ENCODE peak calls at places on chromosomes 2 and 18, in eight cellular contexts. G is upper lobe of right lung, V is nephron progenitor cell, F is HFFc6, K is AG09319, A is Calu3, C is cardiac muscle cell, D is spleen. O is an unnamed sample.

GRCh38 chr18:66138642-66139041 is 387.8 kb downstream of the CDH7 start:
- DNase-seq in K (no peak), D (no peak), F (no peak), A (no peak), C (no peak), V (no peak), G (no peak), O (no peak)

GRCh38 chr2:14560686-14561085 is 71.8 kb upstream of the LRATD1 start:
- DNase-seq in G (no peak), C (no peak), D (no peak), F (no peak), K (no peak), A (no peak), V (no peak), O (no peak)

GRCh38 chr2:43405829-43406228 is 179.4 kb upstream of the ZFP36L2 start:
- DNase-seq in D (no peak), F (no peak), K (no peak), V (peak), C (peak), G (no peak), A (no peak), O (no peak)

GRCh38 chr2:88606371-88607030 is 20.8 kb downstream of the EIF2AK3 start:
- DNase-seq in D (no peak), V (no peak), A (no peak), G (no peak), F (no peak), C (no peak), K (no peak), O (no peak)

GRCh38 chr2:10830203-10830602 is 17.6 kb upstream of the PDIA6 start:
- DNase-seq in G (no peak), A (no peak), K (no peak), D (peak), C (no peak), V (no peak), F (no peak), O (no peak)

GRCh38 chr2:225074919-225075681 is 32.8 kb upstream of the DOCK10 start:
- DNase-seq in F (no peak), K (no peak), V (no peak), A (no peak), D (no peak), G (no peak), C (no peak), O (no peak)

GRCh38 chr2:75157435-75157834 is 41.9 kb downstream of the TACR1 start:
- DNase-seq in K (no peak), C (no peak), G (no peak), V (no peak), D (no peak), A (no peak), F (no peak), O (no peak)

GRCh38 chr18:42882146-42882545 is 233.3 kb downstream of the RIT2 start:
- DNase-seq in A (no peak), F (no peak), D (no peak), K (no peak), G (no peak), V (no peak), C (no peak), O (no peak)

GRCh38 chr2:239195318-239195871 is 205.4 kb downstream of the HDAC4 start:
- DNase-seq in V (no peak), C (no peak), A (no peak), G (peak), D (no peak), F (no peak), K (no peak), O (peak)

GRCh38 chr2:101153811-101154210 is 2.6 kb upstream of the TBC1D8 start:
- DNase-seq in K (no peak), A (no peak), G (no peak), F (no peak), V (no peak), C (peak), D (no peak), O (no peak)

GRCh38 chr18:22606563-22607283 is 189.0 kb upstream of the CTAGE1 start:
- DNase-seq in V (peak), K (no peak), C (peak), G (no peak), A (no peak), F (no peak), D (no peak), O (no peak)

GRCh38 chr2:147449323-147450080 is 395.3 kb upstream of the ACVR2A start:
- DNase-seq in D (no peak), F (no peak), V (no peak), K (no peak), C (no peak), G (no peak), A (no peak), O (no peak)

GRCh38 chr18:26487437-26487836 is 60.9 kb downstream of the KCTD1 start:
- DNase-seq in F (no peak), K (no peak), G (no peak), A (peak), D (no peak), C (no peak), V (no peak), O (no peak)

GRCh38 chr18:25726278-25726677 is 364.1 kb downstream of the SS18 start:
- DNase-seq in K (no peak), G (no peak), D (no peak), C (no peak), A (no peak), F (no peak), V (peak), O (peak)

GRCh38 chr2:238287702-238288649 is at the start of gene PER2:
- DNase-seq in F (peak), C (peak), G (peak), V (peak), K (peak), D (peak), A (peak), O (no peak)

GRCh38 chr2:55133467-55134315 is 83.4 kb upstream of the RTN4 start:
- DNase-seq in V (no peak), K (peak), F (no peak), C (no peak), D (no peak), A (peak), G (no peak), O (no peak)

GRCh38 chr2:168326578-168326977 is 79.2 kb upstream of the STK39 start:
- DNase-seq in G (no peak), K (no peak), D (no peak), V (no peak), F (no peak), C (no peak), A (no peak), O (no peak)

GRCh38 chr2:237473474-237474453 is 13.3 kb upstream of the MLPH start:
- DNase-seq in A (no peak), D (no peak), V (no peak), K (no peak), G (peak), C (no peak), F (peak), O (no peak)

GRCh38 chr2:172093416-172094318 is 8.4 kb downstream of the DLX1 start:
- DNase-seq in D (no peak), C (no peak), G (no peak), A (no peak), V (no peak), F (no peak), K (no peak), O (no peak)

GRCh38 chr2:216620806-216621205 is 12.4 kb upstream of the IGFBP2 start:
- DNase-seq in K (no peak), V (no peak), G (no peak), A (no peak), D (no peak), C (no peak), F (no peak), O (peak)

GRCh38 chr2:225999692-226000091 is 600.2 kb downstream of the NYAP2 start:
- DNase-seq in V (no peak), F (no peak), A (no peak), G (no peak), D (no peak), K (no peak), C (no peak), O (no peak)

GRCh38 chr2:78145395-78145996 is 623.3 kb upstream of the LRRTM4 start:
- DNase-seq in K (no peak), G (no peak), A (no peak), F (no peak), D (no peak), V (no peak), C (no peak), O (no peak)

GRCh38 chr2:120238728-120239487 is 13.7 kb upstream of the RALB start:
- DNase-seq in A (peak), C (no peak), F (peak), G (no peak), V (no peak), D (peak), K (no peak), O (no peak)

GRCh38 chr2:85888745-85889647 is at the start of gene ST3GAL5:
- DNase-seq in K (peak), G (peak), V (peak), C (peak), F (peak), D (peak), A (peak), O (peak)

GRCh38 chr2:18966131-18966530 is 376.8 kb upstream of the NT5C1B start:
- DNase-seq in K (peak), C (no peak), D (no peak), G (no peak), F (no peak), V (no peak), A (no peak), O (no peak)

GRCh38 chr2:183162362-183162761 is 38.1 kb downstream of the NUP35 start:
- DNase-seq in A (no peak), D (no peak), G (no peak), V (no peak), F (peak), K (no peak), C (no peak), O (no peak)

GRCh38 chr18:48441405-48441881 is 32.3 kb upstream of the ZBTB7C start:
- DNase-seq in F (no peak), C (peak), G (no peak), A (no peak), D (no peak), K (no peak), V (peak), O (no peak)

GRCh38 chr2:22215517-22215916 is 1091.7 kb downstream of the TDRD15 start:
- DNase-seq in D (no peak), G (no peak), K (no peak), C (no peak), V (no peak), F (no peak), A (no peak), O (no peak)

GRCh38 chr18:63379639-63379962 is 12.6 kb upstream of the KDSR start:
- DNase-seq in V (no peak), G (no peak), K (no peak), C (no peak), A (no peak), D (no peak), F (no peak), O (no peak)

GRCh38 chr18:12283256-12283655 is 24.8 kb upstream of the TUBB6 start:
- DNase-seq in D (no peak), A (no peak), K (no peak), C (peak), F (peak), V (no peak), G (no peak), O (no peak)

GRCh38 chr2:69188174-69188900 is 175.4 kb downstream of the ANTXR1 start:
- DNase-seq in C (peak), K (no peak), V (no peak), G (no peak), F (no peak), A (no peak), D (no peak), O (no peak)

GRCh38 chr2:186130678-186131511 is 355.2 kb upstream of the ZC3H15 start:
- DNase-seq in A (no peak), K (no peak), D (no peak), C (no peak), V (no peak), F (no peak), G (no peak), O (no peak)

GRCh38 chr18:23038712-23039111 is 96.6 kb upstream of the CABLES1 start:
- DNase-seq in F (peak), K (peak), G (no peak), V (no peak), D (no peak), C (no peak), A (no peak), O (no peak)

GRCh38 chr2:66665124-66665984 is 230.4 kb downstream of the MEIS1 start:
- DNase-seq in D (no peak), K (no peak), A (no peak), G (no peak), V (no peak), F (peak), C (no peak), O (no peak)

GRCh38 chr2:241542278-241542605 is 16.3 kb upstream of the BOK start:
- DNase-seq in K (no peak), G (peak), C (no peak), V (no peak), A (no peak), D (peak), F (no peak), O (no peak)

GRCh38 chr2:72605836-72606442 is 219.9 kb downstream of the EXOC6B start:
- DNase-seq in C (peak), V (no peak), G (no peak), D (no peak), F (peak), A (no peak), K (no peak), O (no peak)

GRCh38 chr2:219629976-219630695 is 2.7 kb downstream of the SLC4A3 start:
- DNase-seq in A (no peak), D (no peak), G (no peak), F (peak), V (no peak), K (no peak), C (no peak), O (no peak)

GRCh38 chr2:1743396-1744150 is 742 bp downstream of the PXDN start:
- DNase-seq in D (peak), K (no peak), C (peak), A (no peak), G (peak), F (peak), V (peak), O (peak)
- TF ChIP-seq CTCF in D (no peak), K (no peak), C (no peak), A (no peak), G (no peak), F (no peak), V (no peak), O (no peak)

GRCh38 chr2:61853086-61853847 is 593 bp downstream of the FAM161A start:
- DNase-seq in V (peak), D (no peak), G (peak), F (no peak), K (no peak), C (no peak), A (peak), O (no peak)

GRCh38 chr2:61855178-61855523 is 1.3 kb upstream of the FAM161A start:
- DNase-seq in C (no peak), D (no peak), G (no peak), A (peak), V (peak), K (no peak), F (no peak), O (no peak)

GRCh38 chr2:61853848-61854434 is at the start of gene FAM161A:
- DNase-seq in C (peak), D (peak), K (peak), F (peak), V (peak), G (peak), A (peak), O (peak)

GRCh38 chr2:61854435-61855177 is 746 bp upstream of the FAM161A start:
- DNase-seq in A (peak), D (peak), F (peak), V (peak), C (peak), K (peak), G (peak), O (peak)
- TF ChIP-seq CTCF in A (peak), D (peak), F (peak), V (no peak), C (no peak), K (no peak), G (no peak), O (peak)

GRCh38 chr2:136764397-136765255 is 719 bp upstream of the THSD7B start:
- DNase-seq in K (no peak), A (no peak), D (no peak), G (peak), C (peak), F (no peak), V (peak), O (no peak)

GRCh38 chr2:136767030-136767429 is 1.7 kb downstream of the THSD7B start:
- DNase-seq in A (no peak), G (no peak), C (no peak), D (no peak), F (no peak), V (no peak), K (no peak), O (no peak)

GRCh38 chr2:136765736-136766323 is 485 bp downstream of the THSD7B start:
- DNase-seq in A (no peak), V (peak), G (peak), F (no peak), D (no peak), C (peak), K (no peak), O (peak)

GRCh38 chr2:136770384-136770783 is 5.0 kb downstream of the THSD7B start:
- DNase-seq in V (no peak), G (no peak), F (no peak), C (no peak), A (no peak), K (no peak), D (no peak), O (no peak)

DNA sequence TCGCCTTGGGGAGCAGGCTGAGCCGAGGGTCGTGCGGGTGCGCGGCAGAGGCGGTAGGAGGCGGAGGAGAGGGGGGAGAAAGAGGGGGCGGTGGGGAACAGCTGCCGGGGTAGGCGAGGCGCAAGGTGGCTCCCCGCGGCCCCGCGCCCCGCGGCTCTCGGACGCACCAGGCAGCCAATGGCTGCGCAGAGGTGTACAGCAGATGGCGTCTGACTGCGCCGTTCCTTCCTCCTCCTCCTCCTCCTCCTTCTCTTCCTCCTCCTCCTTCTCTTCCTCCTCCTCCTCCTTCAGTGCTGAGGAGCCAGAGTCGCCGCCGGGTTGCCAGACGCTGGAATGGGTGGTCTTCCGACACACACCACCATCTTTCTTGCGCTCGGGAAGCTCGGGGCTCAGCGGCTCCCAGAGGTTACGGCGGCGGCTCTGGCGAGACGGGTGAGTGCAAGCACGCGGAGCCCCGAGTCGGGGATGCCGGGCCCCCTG is at the start of gene THSD7B:
- DNase-seq in V (no peak), K (no peak), A (no peak), F (no peak), G (peak), D (no peak), C (no peak), O (peak)
- TF ChIP-seq CTCF in V (no peak), K (no peak), A (no peak), F (no peak), G (no peak), D (no peak), C (no peak), O (no peak)

GRCh38 chr18:655445-655844 is 2.0 kb upstream of the TYMS start:
- DNase-seq in V (no peak), D (no peak), F (no peak), C (no peak), G (no peak), K (no peak), A (no peak), O (no peak)

GRCh38 chr18:653512-653911 is 3.9 kb upstream of the TYMS start:
- DNase-seq in G (no peak), C (no peak), F (no peak), K (no peak), V (no peak), A (no peak), D (no peak), O (no peak)

GRCh38 chr18:652131-652530 is 5.3 kb upstream of the TYMS start:
- DNase-seq in D (no peak), V (no peak), K (no peak), G (no peak), F (peak), A (no peak), C (no peak), O (no peak)

GRCh38 chr18:657311-657997 is at the start of gene TYMS:
- DNase-seq in D (peak), K (no peak), A (peak), F (peak), V (peak), C (peak), G (peak), O (peak)

GRCh38 chr18:654601-655000 is 2.9 kb upstream of the TYMS start:
- DNase-seq in C (no peak), G (no peak), A (no peak), V (no peak), D (no peak), K (no peak), F (no peak), O (no peak)
- TF ChIP-seq CTCF in C (no peak), G (no peak), A (no peak), V (no peak), D (no peak), K (no peak), F (no peak), O (no peak)

GRCh38 chr2:3738454-3738853 is 35.1 kb downstream of the DCDC2C start:
- DNase-seq in K (no peak), F (no peak), V (peak), A (peak), C (peak), D (no peak), G (no peak), O (peak)
- TF ChIP-seq CTCF in K (peak), F (peak), V (peak), A (no peak), C (peak), D (peak), G (no peak), O (peak)

GRCh38 chr18:76803413-76803812 is 18.9 kb upstream of the ZNF236 start:
- DNase-seq in C (no peak), V (no peak), G (no peak), D (no peak), A (no peak), F (no peak), K (no peak), O (no peak)

GRCh38 chr18:76806301-76806700 is 16.1 kb upstream of the ZNF236 start:
- DNase-seq in K (no peak), F (no peak), D (no peak), C (no peak), A (no peak), V (no peak), G (no peak), O (no peak)

GRCh38 chr18:76803814-76804213 is 18.5 kb upstream of the ZNF236 start:
- DNase-seq in A (peak), K (no peak), C (peak), G (no peak), V (peak), F (peak), D (no peak), O (peak)

GRCh38 chr18:76808561-76808960 is 13.8 kb upstream of the ZNF236 start:
- DNase-seq in C (no peak), F (no peak), K (no peak), G (no peak), D (no peak), V (no peak), A (no peak), O (no peak)

DNA sequence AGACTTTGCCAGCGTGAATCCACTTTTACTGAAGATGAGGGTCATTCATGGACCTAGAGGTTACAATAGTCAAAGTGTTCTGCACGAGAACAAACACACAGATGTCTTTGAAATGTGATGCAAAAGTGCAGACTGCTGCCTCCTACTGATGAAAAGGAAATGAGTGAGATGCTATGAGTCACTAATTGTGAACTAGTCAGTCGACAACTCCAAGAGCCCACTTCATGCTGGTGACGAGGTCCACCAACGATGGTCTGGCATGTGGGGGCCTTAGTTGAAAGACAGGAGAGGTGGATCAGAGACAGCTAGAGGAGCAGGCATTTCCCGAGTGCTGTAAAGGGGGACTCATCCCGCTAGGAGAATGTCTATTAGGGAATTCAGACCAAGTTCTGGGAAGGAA is 17.1 kb upstream of the ZNF236 start:
- DNase-seq in D (no peak), G (no peak), C (peak), K (no peak), V (no peak), F (peak), A (no peak), O (no peak)
- TF ChIP-seq CTCF in D (no peak), G (no peak), C (peak), K (no peak), V (no peak), F (peak), A (no peak), O (peak)